ENCODE peak calls at places on chromosomes 12 and 14, in nine cellular contexts. Z is fibroblast of lung, H is mesendoderm, C is neural progenitor cell, D is neuronal stem cell, K is IMR-90, P is endothelial cell of umbilical vein, I is GM23248, W is PC-3. M is an unnamed sample.

GRCh38 chr12:133264173-133264572 is 28.5 kb upstream of the ANHX start:
- DNase-seq in Z (no peak), H (no peak), C (no peak), D (no peak), K (no peak), P (no peak), I (peak), W (no peak), M (no peak)

GRCh38 chr14:38958589-38958988 is 144.4 kb downstream of the SEC23A start:
- DNase-seq in Z (no peak), H (no peak), C (no peak), D (no peak), K (no peak), P (peak), I (no peak), W (peak), M (no peak)

GRCh38 chr14:91177073-91177796 is 63.4 kb downstream of the DGLUCY start:
- DNase-seq in Z (peak), H (peak), C (peak), D (peak), K (peak), P (peak), I (peak), W (peak), M (peak)

GRCh38 chr14:56594428-56594827 is 14.8 kb downstream of the TMEM260 start:
- DNase-seq in Z (no peak), H (no peak), C (no peak), D (no peak), K (no peak), P (no peak), I (no peak), W (no peak), M (no peak)

GRCh38 chr14:74924061-74924460 is 1.0 kb upstream of the RPS6KL1 start:
- DNase-seq in Z (no peak), H (no peak), C (no peak), D (no peak), K (no peak), P (no peak), I (no peak), W (no peak), M (peak)

GRCh38 chr12:121202407-121203355 is 7.2 kb upstream of the P2RX4 start:
- DNase-seq in Z (no peak), H (no peak), C (no peak), D (no peak), K (no peak), P (no peak), I (no peak), W (no peak), M (no peak)

GRCh38 chr12:103880299-103881142 is 39.5 kb upstream of the NT5DC3 start:
- DNase-seq in Z (no peak), H (peak), C (no peak), D (no peak), K (no peak), P (peak), I (no peak), W (peak), M (peak)

GRCh38 chr14:101220921-101221510 is 317.5 kb upstream of the RTL1 start:
- DNase-seq in Z (no peak), H (no peak), C (no peak), D (no peak), K (no peak), P (no peak), I (no peak), W (no peak), M (no peak)

GRCh38 chr12:108400900-108401480 is 61.9 kb upstream of the CMKLR1 start:
- DNase-seq in Z (no peak), H (no peak), C (no peak), D (no peak), K (no peak), P (no peak), I (no peak), W (no peak), M (no peak)

GRCh38 chr12:15151141-15152091 is 69.8 kb downstream of the RERG start:
- DNase-seq in Z (peak), H (peak), C (peak), D (peak), K (no peak), P (peak), I (peak), W (peak), M (no peak)

GRCh38 chr14:74314576-74314975 is 11.8 kb upstream of the ABCD4 start:
- DNase-seq in Z (no peak), H (no peak), C (no peak), D (no peak), K (no peak), P (no peak), I (no peak), W (no peak), M (no peak)

GRCh38 chr14:65026526-65026925 is 39.8 kb downstream of the FNTB start:
- DNase-seq in Z (no peak), H (no peak), C (no peak), D (no peak), K (no peak), P (no peak), I (no peak), W (no peak), M (no peak)

GRCh38 chr12:76529226-76529918 is 30.2 kb downstream of the OSBPL8 start:
- DNase-seq in Z (no peak), H (peak), C (no peak), D (no peak), K (peak), P (no peak), I (no peak), W (no peak), M (peak)
- H3K4me3 ChIP-seq in Z (no peak), H (no peak), C (no peak), D (no peak), K (no peak), P (no peak), I (no peak), W (no peak), M (no peak)

DNA sequence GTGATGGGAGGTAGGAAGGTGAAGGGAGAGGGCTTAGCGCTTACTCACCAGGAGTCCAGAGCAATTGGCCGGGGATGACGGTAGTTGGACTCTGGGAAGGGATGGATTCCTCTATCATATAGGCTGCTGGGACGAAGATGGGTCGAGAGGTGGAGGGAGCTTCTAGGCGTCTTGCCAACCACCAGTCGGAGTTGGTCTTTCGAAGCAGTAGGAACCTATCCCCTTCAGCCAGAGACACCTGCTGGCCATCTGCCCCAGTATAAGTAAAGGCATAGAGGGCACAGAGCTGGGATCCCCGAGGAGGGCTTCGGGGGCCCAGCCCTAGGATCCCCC is 657 bp downstream of the ARHGAP9 start:
- DNase-seq in Z (no peak), H (no peak), C (no peak), D (no peak), K (no peak), P (no peak), I (no peak), W (no peak), M (peak)
- H3K4me2 ChIP-seq in Z (no peak), H (no peak), C (no peak), D (no peak), K (no peak), P (no peak), I (no peak), W (no peak), M (no peak)

GRCh38 chr12:65881965-65882413 is 57.7 kb downstream of the HMGA2 start:
- DNase-seq in Z (peak), H (no peak), C (peak), D (no peak), K (peak), P (peak), I (peak), W (no peak), M (peak)

GRCh38 chr12:65879878-65880277 is 55.6 kb downstream of the HMGA2 start:
- DNase-seq in Z (peak), H (no peak), C (no peak), D (no peak), K (peak), P (peak), I (peak), W (peak), M (peak)

GRCh38 chr12:65882504-65882903 is 58.2 kb downstream of the HMGA2 start:
- DNase-seq in Z (peak), H (no peak), C (no peak), D (no peak), K (no peak), P (no peak), I (peak), W (peak), M (no peak)

GRCh38 chr12:65878540-65878939 is 54.3 kb downstream of the HMGA2 start:
- DNase-seq in Z (peak), H (peak), C (peak), D (no peak), K (no peak), P (peak), I (peak), W (peak), M (no peak)

GRCh38 chr12:65881348-65881961 is 57.2 kb downstream of the HMGA2 start:
- DNase-seq in Z (peak), H (peak), C (peak), D (no peak), K (peak), P (no peak), I (peak), W (no peak), M (peak)
- H3K4me3 ChIP-seq in Z (peak), H (no peak), C (no peak), D (no peak), K (no peak), P (peak), I (peak), W (no peak), M (peak)

GRCh38 chr12:20429876-20430275 is 61.5 kb downstream of the PDE3A start:
- DNase-seq in Z (no peak), H (no peak), C (no peak), D (no peak), K (no peak), P (no peak), I (no peak), W (no peak), M (peak)
- H3K4me2 ChIP-seq in Z (no peak), H (no peak), C (no peak), D (no peak), K (no peak), P (no peak), I (no peak), W (no peak), M (peak)

GRCh38 chr12:6307521-6307920 is 3.0 kb upstream of the PLEKHG6 start:
- DNase-seq in Z (no peak), H (no peak), C (no peak), D (no peak), K (no peak), P (no peak), I (no peak), W (no peak), M (peak)

GRCh38 chr12:6312529-6313325 is 2.2 kb downstream of the PLEKHG6 start:
- DNase-seq in Z (no peak), H (peak), C (peak), D (no peak), K (no peak), P (no peak), I (peak), W (peak), M (peak)

GRCh38 chr12:6311822-6312528 is 1.5 kb downstream of the PLEKHG6 start:
- DNase-seq in Z (no peak), H (no peak), C (no peak), D (no peak), K (no peak), P (no peak), I (no peak), W (no peak), M (peak)

GRCh38 chr12:6313326-6313940 is 3.0 kb downstream of the PLEKHG6 start:
- DNase-seq in Z (no peak), H (no peak), C (no peak), D (no peak), K (no peak), P (no peak), I (peak), W (peak), M (peak)

DNA sequence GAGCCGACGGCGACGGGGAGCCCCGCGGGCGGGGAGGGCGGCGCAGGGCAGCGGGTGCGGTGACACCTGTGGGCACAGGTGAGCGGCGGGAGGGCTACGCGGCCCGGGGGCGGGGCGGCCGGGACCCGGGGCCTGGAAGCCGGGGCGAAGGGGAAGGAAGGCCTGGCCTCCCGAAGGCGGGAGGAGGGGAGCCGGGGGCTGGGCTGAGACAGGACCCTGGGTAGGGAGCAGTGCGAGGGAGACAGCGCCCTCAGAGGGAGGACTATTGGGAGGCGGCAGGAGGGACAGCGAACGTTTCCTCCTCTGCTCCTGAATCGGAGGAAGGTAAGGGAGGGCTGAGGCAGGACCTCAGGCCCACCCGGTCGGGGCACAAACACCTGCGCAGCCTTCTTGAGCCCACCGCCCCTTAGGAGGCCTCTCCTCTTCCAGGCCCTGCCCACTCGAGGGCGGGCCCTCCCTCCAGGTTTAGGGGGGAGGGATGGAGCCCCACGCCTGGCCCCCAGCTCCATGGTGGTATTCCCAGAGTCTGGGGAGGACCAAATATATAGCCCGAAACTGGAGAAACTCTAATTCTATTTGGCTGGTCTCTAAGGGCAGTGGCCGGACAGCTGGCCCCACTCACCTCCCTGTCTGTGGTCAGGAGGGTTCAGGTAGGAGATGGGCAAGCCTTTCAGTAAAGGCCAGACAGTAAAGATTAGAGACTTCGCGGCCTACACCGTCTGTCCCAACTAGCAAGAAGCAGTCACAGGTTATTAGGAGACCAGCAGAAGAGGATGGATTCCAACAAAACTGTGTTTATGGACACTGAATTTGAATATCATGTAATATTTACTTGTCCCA is 509 bp downstream of the PLEKHG6 start:
- DNase-seq in Z (no peak), H (peak), C (peak), D (no peak), K (no peak), P (no peak), I (no peak), W (no peak), M (peak)
- H3K4me3 ChIP-seq in Z (no peak), H (peak), C (peak), D (no peak), K (peak), P (no peak), I (no peak), W (peak), M (peak)

GRCh38 chr14:68774771-68775613 is 17.9 kb downstream of the ZFP36L1 start:
- DNase-seq in Z (no peak), H (no peak), C (no peak), D (no peak), K (peak), P (no peak), I (peak), W (peak), M (peak)

GRCh38 chr14:68771631-68772030 is 21.2 kb downstream of the ZFP36L1 start:
- DNase-seq in Z (no peak), H (no peak), C (no peak), D (no peak), K (no peak), P (peak), I (no peak), W (no peak), M (peak)

GRCh38 chr14:68770553-68771286 is 22.1 kb downstream of the ZFP36L1 start:
- DNase-seq in Z (no peak), H (no peak), C (no peak), D (no peak), K (no peak), P (no peak), I (no peak), W (no peak), M (no peak)

GRCh38 chr14:68775614-68776126 is 17.2 kb downstream of the ZFP36L1 start:
- DNase-seq in Z (no peak), H (peak), C (no peak), D (no peak), K (no peak), P (no peak), I (no peak), W (no peak), M (no peak)

DNA sequence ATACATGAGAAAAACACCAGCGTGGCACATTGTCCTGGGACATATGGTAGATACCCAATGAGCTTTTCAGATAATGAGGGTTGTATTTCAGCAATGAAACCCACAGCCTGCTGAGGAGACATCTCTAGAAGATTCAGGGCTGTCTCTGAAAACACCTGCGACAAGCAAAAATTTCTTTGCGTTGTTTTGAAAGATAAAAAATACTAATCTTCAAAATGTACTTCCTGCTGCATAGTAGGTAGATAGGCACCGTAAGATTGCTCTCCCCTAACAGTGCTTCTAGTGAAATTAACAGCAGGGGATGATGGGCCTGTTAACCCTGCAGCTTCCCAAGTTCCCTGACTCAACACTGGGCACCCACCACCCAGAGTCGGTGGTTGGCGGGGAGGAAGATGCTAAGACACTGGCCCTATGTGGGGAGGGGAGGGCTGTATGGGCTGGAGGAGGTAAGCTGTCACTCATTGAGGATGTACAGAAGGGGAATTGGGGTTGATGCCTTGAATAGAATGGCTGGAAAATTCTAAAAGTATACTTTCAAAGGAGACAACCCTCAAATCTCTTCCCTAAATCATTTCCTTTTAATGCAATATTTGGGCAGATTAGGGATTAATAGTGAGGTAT is 20.0 kb downstream of the ZFP36L1 start:
- DNase-seq in Z (no peak), H (no peak), C (no peak), D (no peak), K (no peak), P (no peak), I (no peak), W (no peak), M (no peak)
- H3K4me2 ChIP-seq in Z (no peak), H (no peak), C (no peak), D (no peak), K (no peak), P (no peak), I (no peak), W (no peak), M (no peak)

GRCh38 chr14:99634443-99634842 is 10.5 kb upstream of the HHIPL1 start:
- DNase-seq in Z (no peak), H (no peak), C (no peak), D (no peak), K (no peak), P (no peak), I (no peak), W (no peak), M (peak)

GRCh38 chr14:99633141-99633540 is 11.8 kb upstream of the HHIPL1 start:
- DNase-seq in Z (no peak), H (no peak), C (no peak), D (no peak), K (no peak), P (no peak), I (no peak), W (no peak), M (peak)

GRCh38 chr14:99635116-99635515 is 9.8 kb upstream of the HHIPL1 start:
- DNase-seq in Z (no peak), H (no peak), C (no peak), D (no peak), K (no peak), P (no peak), I (no peak), W (no peak), M (peak)

GRCh38 chr14:99632410-99633035 is 12.4 kb upstream of the HHIPL1 start:
- DNase-seq in Z (no peak), H (no peak), C (no peak), D (no peak), K (no peak), P (no peak), I (no peak), W (no peak), M (peak)

DNA sequence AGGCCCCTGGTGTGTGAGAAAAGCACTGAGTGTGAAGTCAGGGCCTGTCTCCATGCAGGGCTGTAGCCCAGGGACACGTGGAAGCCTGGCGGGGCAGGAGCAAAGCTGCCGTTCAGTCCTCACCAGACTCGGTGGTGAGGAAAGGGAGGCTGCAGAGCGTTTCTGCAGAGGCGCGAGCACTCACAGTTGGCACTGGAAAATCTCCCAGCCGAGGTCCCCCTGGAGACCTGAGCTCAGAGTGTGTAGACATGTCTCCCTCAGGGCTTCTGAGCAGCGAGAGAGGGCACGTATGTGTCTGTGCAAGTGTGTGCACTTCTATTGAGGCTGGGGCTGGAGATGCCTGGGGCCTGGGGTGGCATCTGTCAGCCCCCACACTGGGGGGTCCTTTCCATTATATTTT is 11.0 kb upstream of the HHIPL1 start:
- DNase-seq in Z (no peak), H (no peak), C (no peak), D (no peak), K (no peak), P (no peak), I (no peak), W (no peak), M (peak)
- H3K4me3 ChIP-seq in Z (no peak), H (no peak), C (no peak), D (no peak), K (no peak), P (no peak), I (no peak), W (no peak), M (no peak)

M was measured in osteoblast.